ENCODE peak calls at places on chromosomes 2 and 18, in five cellular contexts. W, P, T, K and N are unnamed samples. For H3K4me1, the result is how much of the 10 kb centered on the place peaks cover.

GRCh38 chr18:77608807-77609206 is 359.2 kb downstream of the GALR1 start:
- DNase-seq in K (no peak), W (no peak), P (no peak), T (no peak), N (no peak)

GRCh38 chr18:45688834-45689233 is 35.1 kb upstream of the SLC14A1 start:
- DNase-seq in T (no peak), P (no peak), W (no peak), K (no peak), N (no peak)

GRCh38 chr2:213279961-213280360 is 4.3 kb upstream of the SPAG16 start:
- DNase-seq in W (peak), T (no peak), K (no peak), P (no peak), N (no peak)

GRCh38 chr18:37424507-37424906 is 141.1 kb downstream of the CELF4 start:
- DNase-seq in P (no peak), K (no peak), T (no peak), W (no peak), N (no peak)

GRCh38 chr2:181540421-181540820 is 83.2 kb downstream of the ITGA4 start:
- DNase-seq in T (no peak), P (no peak), W (no peak), K (no peak), N (no peak)

GRCh38 chr2:177353084-177353483 is 39.5 kb upstream of the AGPS start:
- DNase-seq in W (no peak), T (peak), K (peak), P (no peak), N (peak)

GRCh38 chr2:239472220-239472775 is 71.5 kb upstream of the HDAC4 start:
- DNase-seq in W (no peak), K (no peak), T (peak), P (peak), N (no peak)

GRCh38 chr2:69685321-69686048 is 41.9 kb upstream of the AAK1 start:
- DNase-seq in P (peak), K (peak), W (no peak), T (no peak), N (no peak)

GRCh38 chr2:44324971-44325426 is 36.3 kb downstream of the PREPL start:
- DNase-seq in K (peak), T (no peak), W (no peak), P (no peak), N (no peak)

GRCh38 chr18:45423664-45424063 is 191.6 kb upstream of the SLC14A2 start:
- DNase-seq in P (no peak), T (no peak), K (no peak), W (no peak), N (no peak)

GRCh38 chr2:232013701-232014353 is 52.3 kb downstream of the DIS3L2 start:
- DNase-seq in T (no peak), K (peak), P (no peak), W (no peak), N (no peak)

GRCh38 chr2:227407601-227408089 is 19.9 kb upstream of the SCYGR1 start:
- DNase-seq in P (peak), K (no peak), W (no peak), T (peak), N (peak)

GRCh38 chr18:427005-427404 is 73.5 kb downstream of the COLEC12 start:
- DNase-seq in W (no peak), P (no peak), T (peak), K (no peak), N (no peak)

GRCh38 chr2:28300921-28301341 is 91.7 kb upstream of the FOSL2 start:
- DNase-seq in T (peak), W (no peak), K (peak), P (no peak), N (no peak)

GRCh38 chr2:121128741-121129659 is 156.0 kb downstream of the TFCP2L1 start:
- DNase-seq in K (peak), T (no peak), W (no peak), P (no peak), N (peak)

GRCh38 chr2:119367472-119368099 is 809 bp downstream of the DBI start:
- DNase-seq in T (peak), W (no peak), P (peak), K (peak), N (peak)

GRCh38 chr2:120677221-120677620 is 58.4 kb upstream of the GLI2 start:
- DNase-seq in W (no peak), T (peak), K (no peak), P (no peak), N (no peak)

GRCh38 chr2:192145496-192145895 is 49.2 kb downstream of the TMEFF2 start:
- DNase-seq in T (no peak), K (no peak), P (no peak), W (no peak), N (no peak)

GRCh38 chr18:13399511-13399910 is 181.0 kb downstream of the LDLRAD4 start:
- DNase-seq in T (no peak), W (no peak), P (no peak), K (no peak), N (no peak)

GRCh38 chr18:79395761-79396404 is at the start of gene NFATC1:
- DNase-seq in T (peak), P (peak), K (peak), W (peak), N (peak)

GRCh38 chr18:11119962-11120361 is 29.4 kb downstream of the PIEZO2 start:
- DNase-seq in T (no peak), W (no peak), K (no peak), P (peak), N (no peak)

GRCh38 chr2:232352511-232353091 is 25.9 kb upstream of the ALPP start:
- DNase-seq in K (no peak), P (no peak), W (no peak), T (peak), N (no peak)

GRCh38 chr2:42573256-42573655 is 4.8 kb downstream of the MTA3 start:
- DNase-seq in K (no peak), W (no peak), P (no peak), T (no peak), N (no peak)

GRCh38 chr18:42925036-42925435 is 190.4 kb downstream of the RIT2 start:
- DNase-seq in W (no peak), T (no peak), K (peak), P (no peak), N (no peak)

GRCh38 chr2:164735309-164735919 is 106.2 kb downstream of the COBLL1 start:
- DNase-seq in W (no peak), T (no peak), P (no peak), K (no peak), N (no peak)

GRCh38 chr2:220510668-220511067 is 883.2 kb downstream of the SLC4A3 start:
- DNase-seq in K (no peak), P (no peak), W (no peak), T (no peak), N (no peak)

GRCh38 chr2:220512419-220512818 is 885.0 kb downstream of the SLC4A3 start:
- DNase-seq in K (peak), W (no peak), T (no peak), P (no peak), N (no peak)

GRCh38 chr2:220509921-220510320 is 882.5 kb downstream of the SLC4A3 start:
- DNase-seq in T (no peak), W (no peak), P (no peak), K (no peak), N (no peak)

DNA sequence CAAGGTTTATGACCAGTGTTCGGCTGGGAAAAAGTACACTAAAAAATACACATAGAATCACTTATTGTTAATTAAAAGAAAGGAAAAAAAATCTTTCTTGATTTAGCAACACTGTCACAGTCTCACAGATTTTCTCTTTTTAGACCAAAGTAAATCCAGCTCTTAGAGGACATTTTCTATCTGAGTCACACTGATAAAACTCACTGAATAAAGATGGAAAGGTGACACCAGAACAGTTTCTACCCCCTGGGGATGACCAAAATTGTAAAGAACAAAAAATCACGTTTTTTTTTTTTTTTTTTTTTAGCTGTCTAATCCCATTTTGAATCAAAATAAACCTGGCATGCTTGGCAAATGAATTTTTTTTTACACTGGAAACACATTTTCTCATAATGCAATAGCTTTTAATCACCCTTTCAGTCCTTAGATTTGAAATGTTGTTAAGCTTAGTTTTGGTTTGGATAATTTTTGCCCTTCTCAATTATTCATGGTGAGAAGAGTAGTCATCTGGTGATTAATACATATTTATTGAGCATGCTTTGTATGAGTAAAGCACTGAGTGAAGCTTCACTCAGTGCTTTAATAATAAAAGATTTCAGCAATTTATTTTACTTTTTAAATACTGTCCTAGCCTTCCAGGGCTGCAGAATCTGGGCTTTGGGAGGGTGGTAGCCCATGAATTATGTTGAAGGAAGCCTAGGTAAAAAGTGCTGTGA is 886.3 kb downstream of the SLC4A3 start:
- DNase-seq in P (no peak), K (no peak), T (no peak), W (no peak), N (no peak)
- H3K4me1 ChIP-seq in P (under half), K (under half), T (under half), W (under half), N (under half)

GRCh38 chr2:20418519-20418918 is 28.4 kb upstream of the RHOB start:
- DNase-seq in W (no peak), P (peak), K (no peak), T (no peak), N (no peak)
- H3K27ac ChIP-seq in W (no peak), P (no peak), K (no peak), T (peak), N (peak)

GRCh38 chr2:32355976-32356734 is 668 bp upstream of the BIRC6 start:
- DNase-seq in W (no peak), P (no peak), T (no peak), K (no peak), N (no peak)

GRCh38 chr2:32363588-32363987 is 6.8 kb downstream of the BIRC6 start:
- DNase-seq in W (no peak), P (no peak), T (no peak), K (peak), N (no peak)

GRCh38 chr2:32357545-32358482 is 991 bp downstream of the BIRC6 start:
- DNase-seq in W (peak), T (peak), K (peak), P (peak), N (peak)

GRCh38 chr2:32356735-32357544 is at the start of gene BIRC6:
- DNase-seq in T (peak), K (peak), W (peak), P (peak), N (peak)

DNA sequence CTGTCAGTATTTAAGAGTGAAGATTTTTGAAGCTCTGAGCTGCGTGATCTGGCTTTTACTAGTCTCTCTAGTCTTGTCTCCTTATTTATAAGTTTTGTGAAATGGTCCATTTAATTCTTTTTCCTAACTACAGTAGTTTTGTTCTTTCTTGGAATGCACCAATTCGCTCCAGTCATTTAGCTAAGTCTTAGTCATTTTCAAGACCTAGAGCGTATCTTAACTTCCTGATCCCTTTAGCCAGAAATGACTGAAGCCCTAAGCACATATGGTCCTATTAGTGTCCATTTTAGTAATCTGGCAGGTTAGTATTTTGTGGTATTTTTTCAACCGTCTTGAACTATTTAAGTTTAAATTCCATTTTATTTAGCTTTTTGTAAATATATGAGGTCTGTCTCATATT is 3.6 kb downstream of the BIRC6 start:
- DNase-seq in P (no peak), W (no peak), T (no peak), K (peak), N (no peak)
- H3K4me1 ChIP-seq in P (under half), W (under half), T (under half), K (under half), N (under half)

DNA sequence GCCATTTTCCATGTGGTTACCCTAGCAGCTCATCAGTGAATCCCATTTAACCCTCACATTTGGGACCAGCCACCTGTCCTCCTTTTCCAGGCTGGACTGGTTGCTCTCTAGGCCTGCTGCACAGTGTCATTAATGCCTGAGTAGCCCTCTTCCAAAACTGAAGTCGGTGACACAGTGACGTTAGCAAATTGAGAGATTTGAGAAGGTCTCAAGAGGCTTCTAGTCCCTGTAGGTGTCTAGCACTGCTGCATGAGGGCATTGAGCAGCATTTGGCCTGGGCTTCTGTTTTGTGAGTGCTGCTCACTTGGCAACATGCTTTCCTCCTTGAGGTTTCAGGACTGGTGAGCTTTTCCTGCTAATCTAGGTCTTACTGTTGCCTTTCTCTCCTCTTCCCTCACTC is 36.7 kb downstream of the PKP4 start:
- DNase-seq in P (no peak), W (no peak), K (no peak), T (no peak), N (no peak)
- H3K27ac ChIP-seq in P (no peak), W (no peak), K (no peak), T (no peak), N (no peak)

GRCh38 chr2:74834806-74835755 is 1.2 kb downstream of the HK2 start:
- DNase-seq in K (peak), T (no peak), P (peak), W (peak), N (peak)
- H3K4me1 ChIP-seq in K (under half), T (under half), P (under half), W (under half), N (under half)

GRCh38 chr2:39608212-39608575 is 57.5 kb upstream of the TMEM178A start:
- DNase-seq in P (no peak), T (no peak), W (no peak), K (no peak), N (no peak)

GRCh38 chr2:39606585-39606984 is 59.1 kb upstream of the TMEM178A start:
- DNase-seq in P (no peak), W (no peak), K (no peak), T (no peak), N (no peak)

GRCh38 chr2:39609917-39610316 is 55.8 kb upstream of the TMEM178A start:
- DNase-seq in T (no peak), W (no peak), P (no peak), K (no peak), N (no peak)

GRCh38 chr2:39607538-39608211 is 58.0 kb upstream of the TMEM178A start:
- DNase-seq in W (no peak), T (no peak), P (no peak), K (no peak), N (no peak)

DNA sequence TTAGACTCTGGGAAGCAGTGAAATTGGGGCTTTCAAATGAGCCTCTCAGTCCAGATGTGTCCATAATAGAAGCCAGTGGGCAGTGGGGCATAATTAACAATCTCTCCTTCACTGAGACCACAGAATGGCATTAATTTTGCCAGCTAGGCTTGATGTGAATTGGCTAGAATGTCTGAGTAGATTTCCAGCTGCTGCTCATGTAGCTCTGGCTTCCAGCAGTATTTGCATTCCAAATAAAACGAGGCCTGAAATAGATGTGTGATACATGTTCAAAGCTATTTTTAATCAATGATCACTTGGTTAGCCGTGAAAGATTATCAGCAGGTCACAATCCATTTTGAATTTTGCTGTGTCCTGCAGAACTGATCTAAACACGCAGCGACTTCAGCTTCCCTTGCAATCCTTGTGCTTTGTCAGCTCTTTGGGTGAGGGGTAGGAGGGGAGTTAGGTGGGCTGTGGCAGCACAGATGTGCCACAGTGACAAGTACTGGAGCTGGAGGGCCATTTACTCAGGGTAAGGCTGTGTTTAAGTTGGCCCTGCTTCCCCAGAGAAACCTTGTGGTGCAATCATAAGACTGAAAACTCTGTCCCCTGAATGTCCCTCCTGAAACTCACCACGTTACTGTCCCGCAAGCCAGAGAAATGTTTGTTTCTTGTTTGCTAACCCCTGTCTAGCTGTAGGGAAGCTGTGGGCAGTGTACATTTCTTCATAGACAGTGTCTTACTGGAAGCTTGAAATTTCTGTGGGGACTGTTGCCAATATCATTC is 56.8 kb upstream of the TMEM178A start:
- DNase-seq in K (peak), W (no peak), P (no peak), T (no peak), N (no peak)
- H3K27ac ChIP-seq in K (no peak), W (no peak), P (no peak), T (no peak), N (no peak)

DNA sequence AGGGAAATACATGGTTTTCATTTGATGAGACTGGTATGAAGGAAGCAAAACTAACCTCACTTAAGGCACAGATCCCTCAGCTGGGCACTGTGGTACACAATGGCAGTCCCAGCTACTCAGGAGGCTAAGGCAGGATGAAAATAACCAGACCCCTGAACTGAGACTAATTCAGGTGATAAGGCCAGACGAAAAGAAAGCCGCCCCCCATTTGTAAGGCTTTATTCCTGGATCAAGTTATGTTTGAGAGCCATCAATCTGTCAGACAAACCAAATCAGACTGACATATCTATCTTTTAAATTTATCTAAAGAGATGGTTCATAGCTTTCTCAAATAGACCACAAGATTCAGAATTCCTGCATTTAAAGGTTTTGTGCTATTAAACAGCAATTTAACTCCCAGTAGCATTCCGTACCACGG is 4.1 kb downstream of the SRSF7 start:
- DNase-seq in K (no peak), T (no peak), W (no peak), P (no peak), N (no peak)
- H3K4me1 ChIP-seq in K (under half), T (under half), W (under half), P (under half), N (half or more)